ENCODE peak calls at places on chromosomes 7 and 10, in four cellular contexts. V is progenitor cell of endocrine pancreas; B is cardiac fibroblast; K is CD8-positive, alpha-beta memory T cell. F is an unnamed sample.

GRCh38 chr7:106372595-106373318 is 88.0 kb upstream of the NAMPT start:
- DNase-seq in V (no peak), B (no peak), K (no peak), F (no peak)

GRCh38 chr7:116227678-116228239 is 17.4 kb downstream of the TES start:
- DNase-seq in V (no peak), B (peak), K (no peak), F (no peak)

GRCh38 chr10:110354322-110354766 is 49.6 kb upstream of the SMNDC1 start:
- DNase-seq in V (peak), B (peak), K (peak), F (peak)

GRCh38 chr10:5861269-5862031 is 28.2 kb downstream of the ANKRD16 start:
- DNase-seq in V (no peak), B (peak), K (no peak), F (peak)

GRCh38 chr10:623039-623438 is 66.4 kb downstream of the DIP2C start:
- DNase-seq in V (no peak), B (no peak), K (no peak), F (no peak)

GRCh38 chr10:22615819-22616499 is 98.4 kb downstream of the PIP4K2A start:
- DNase-seq in V (no peak), B (peak), K (no peak), F (peak)

GRCh38 chr7:30727061-30727945 is 24.6 kb upstream of the INMT start:
- DNase-seq in V (no peak), B (no peak), K (peak), F (no peak)

GRCh38 chr10:8405551-8405950 is 351.1 kb downstream of the GATA3 start:
- DNase-seq in V (no peak), B (no peak), K (no peak), F (no peak)

F was measured in renal cortical epithelial cell.